ENCODE peak calls at places on chromosomes 2 and 18, in ten cellular contexts. One of them, this sample, is unnamed.

GRCh38 chr2:206083602-206084467 is 2.1 kb downstream of the INO80D start:
- DNase-seq in endothelial cell: peak
- DNase-seq in psoas muscle: no peak
- DNase-seq in GM23338: peak
- DNase-seq in GM12865: peak
- DNase-seq in foreskin fibroblast: no peak
- DNase-seq in AG09319: no peak
- DNase-seq in nephron progenitor cell: peak
- DNase-seq in fibroblast of the aortic adventitia: peak
- DNase-seq in uterus: no peak
- DNase-seq in this sample: no peak

GRCh38 chr18:48445540-48445939 is 36.4 kb upstream of the ZBTB7C start:
- DNase-seq in endothelial cell: peak
- DNase-seq in psoas muscle: peak
- DNase-seq in GM23338: peak
- DNase-seq in GM12865: peak
- DNase-seq in foreskin fibroblast: peak
- DNase-seq in AG09319: peak
- DNase-seq in nephron progenitor cell: peak
- DNase-seq in fibroblast of the aortic adventitia: peak
- DNase-seq in uterus: peak
- DNase-seq in this sample: peak

GRCh38 chr2:15656090-15656489 is 64.4 kb downstream of the DDX1 start:
- DNase-seq in endothelial cell: no peak
- DNase-seq in psoas muscle: no peak
- DNase-seq in GM23338: no peak
- DNase-seq in GM12865: no peak
- DNase-seq in foreskin fibroblast: no peak
- DNase-seq in AG09319: no peak
- DNase-seq in nephron progenitor cell: no peak
- DNase-seq in fibroblast of the aortic adventitia: no peak
- DNase-seq in uterus: no peak
- DNase-seq in this sample: no peak

GRCh38 chr2:234795272-234795920 is 156.4 kb upstream of the SH3BP4 start:
- DNase-seq in endothelial cell: no peak
- DNase-seq in psoas muscle: no peak
- DNase-seq in GM23338: no peak
- DNase-seq in GM12865: no peak
- DNase-seq in foreskin fibroblast: no peak
- DNase-seq in AG09319: no peak
- DNase-seq in nephron progenitor cell: no peak
- DNase-seq in fibroblast of the aortic adventitia: no peak
- DNase-seq in uterus: no peak
- DNase-seq in this sample: no peak

GRCh38 chr2:216985658-216986141 is 125.8 kb upstream of the TNP1 start:
- DNase-seq in endothelial cell: no peak
- DNase-seq in psoas muscle: no peak
- DNase-seq in GM23338: peak
- DNase-seq in GM12865: no peak
- DNase-seq in foreskin fibroblast: no peak
- DNase-seq in AG09319: no peak
- DNase-seq in nephron progenitor cell: peak
- DNase-seq in fibroblast of the aortic adventitia: no peak
- DNase-seq in uterus: no peak
- DNase-seq in this sample: no peak

GRCh38 chr18:34709631-34710429 is at the start of gene DTNA:
- DNase-seq in endothelial cell: no peak
- DNase-seq in psoas muscle: no peak
- DNase-seq in GM23338: peak
- DNase-seq in GM12865: peak
- DNase-seq in foreskin fibroblast: peak
- DNase-seq in AG09319: peak
- DNase-seq in nephron progenitor cell: no peak
- DNase-seq in fibroblast of the aortic adventitia: peak
- DNase-seq in uterus: no peak
- DNase-seq in this sample: no peak

GRCh38 chr2:235647836-235648235 is 154.0 kb downstream of the AGAP1 start:
- DNase-seq in endothelial cell: no peak
- DNase-seq in psoas muscle: no peak
- DNase-seq in GM23338: no peak
- DNase-seq in GM12865: no peak
- DNase-seq in foreskin fibroblast: no peak
- DNase-seq in AG09319: no peak
- DNase-seq in nephron progenitor cell: no peak
- DNase-seq in fibroblast of the aortic adventitia: no peak
- DNase-seq in uterus: no peak
- DNase-seq in this sample: no peak

GRCh38 chr2:7014201-7014640 is 97.0 kb downstream of the RNF144A start:
- DNase-seq in endothelial cell: peak
- DNase-seq in psoas muscle: no peak
- DNase-seq in GM23338: peak
- DNase-seq in GM12865: peak
- DNase-seq in foreskin fibroblast: no peak
- DNase-seq in AG09319: no peak
- DNase-seq in nephron progenitor cell: no peak
- DNase-seq in fibroblast of the aortic adventitia: peak
- DNase-seq in uterus: no peak
- DNase-seq in this sample: no peak

GRCh38 chr18:73528066-73528465 is 619.6 kb downstream of the FBXO15 start:
- DNase-seq in endothelial cell: no peak
- DNase-seq in psoas muscle: no peak
- DNase-seq in GM23338: no peak
- DNase-seq in GM12865: no peak
- DNase-seq in foreskin fibroblast: no peak
- DNase-seq in AG09319: no peak
- DNase-seq in nephron progenitor cell: no peak
- DNase-seq in fibroblast of the aortic adventitia: no peak
- DNase-seq in uterus: no peak
- DNase-seq in this sample: no peak

GRCh38 chr2:240626531-240627300 is 1.4 kb downstream of the GPR35 start:
- DNase-seq in endothelial cell: no peak
- DNase-seq in psoas muscle: peak
- DNase-seq in GM23338: no peak
- DNase-seq in GM12865: peak
- DNase-seq in foreskin fibroblast: no peak
- DNase-seq in AG09319: no peak
- DNase-seq in nephron progenitor cell: no peak
- DNase-seq in fibroblast of the aortic adventitia: no peak
- DNase-seq in uterus: no peak
- DNase-seq in this sample: no peak

GRCh38 chr2:118237451-118237850 is 149.2 kb downstream of the INSIG2 start:
- DNase-seq in endothelial cell: no peak
- DNase-seq in psoas muscle: no peak
- DNase-seq in GM23338: peak
- DNase-seq in GM12865: no peak
- DNase-seq in foreskin fibroblast: no peak
- DNase-seq in AG09319: no peak
- DNase-seq in nephron progenitor cell: no peak
- DNase-seq in fibroblast of the aortic adventitia: no peak
- DNase-seq in uterus: no peak
- DNase-seq in this sample: no peak
- TF ChIP-seq CTCF in endothelial cell: no peak
- TF ChIP-seq CTCF in psoas muscle: no peak
- TF ChIP-seq CTCF in GM23338: peak
- TF ChIP-seq CTCF in GM12865: no peak
- TF ChIP-seq CTCF in foreskin fibroblast: no peak
- TF ChIP-seq CTCF in AG09319: no peak
- TF ChIP-seq CTCF in nephron progenitor cell: no peak
- TF ChIP-seq CTCF in fibroblast of the aortic adventitia: no peak
- TF ChIP-seq CTCF in uterus: no peak
- TF ChIP-seq CTCF in this sample: no peak

GRCh38 chr2:63484901-63485300 is 103.4 kb downstream of the WDPCP start:
- DNase-seq in endothelial cell: no peak
- DNase-seq in psoas muscle: no peak
- DNase-seq in GM23338: no peak
- DNase-seq in GM12865: no peak
- DNase-seq in foreskin fibroblast: no peak
- DNase-seq in AG09319: no peak
- DNase-seq in nephron progenitor cell: no peak
- DNase-seq in fibroblast of the aortic adventitia: no peak
- DNase-seq in uterus: no peak
- DNase-seq in this sample: no peak

GRCh38 chr2:63494100-63494499 is 94.2 kb downstream of the WDPCP start:
- DNase-seq in endothelial cell: no peak
- DNase-seq in psoas muscle: no peak
- DNase-seq in GM23338: no peak
- DNase-seq in GM12865: no peak
- DNase-seq in foreskin fibroblast: no peak
- DNase-seq in AG09319: no peak
- DNase-seq in nephron progenitor cell: no peak
- DNase-seq in fibroblast of the aortic adventitia: no peak
- DNase-seq in uterus: no peak
- DNase-seq in this sample: no peak

GRCh38 chr2:63484481-63484880 is 103.8 kb downstream of the WDPCP start:
- DNase-seq in endothelial cell: no peak
- DNase-seq in psoas muscle: no peak
- DNase-seq in GM23338: no peak
- DNase-seq in GM12865: no peak
- DNase-seq in foreskin fibroblast: no peak
- DNase-seq in AG09319: no peak
- DNase-seq in nephron progenitor cell: no peak
- DNase-seq in fibroblast of the aortic adventitia: no peak
- DNase-seq in uterus: no peak
- DNase-seq in this sample: no peak

GRCh38 chr2:63486861-63487290 is 101.4 kb downstream of the WDPCP start:
- DNase-seq in endothelial cell: no peak
- DNase-seq in psoas muscle: no peak
- DNase-seq in GM23338: peak
- DNase-seq in GM12865: peak
- DNase-seq in foreskin fibroblast: no peak
- DNase-seq in AG09319: no peak
- DNase-seq in nephron progenitor cell: no peak
- DNase-seq in fibroblast of the aortic adventitia: no peak
- DNase-seq in uterus: no peak
- DNase-seq in this sample: no peak

GRCh38 chr2:63488118-63488713 is 100.1 kb downstream of the WDPCP start:
- DNase-seq in endothelial cell: peak
- DNase-seq in psoas muscle: no peak
- DNase-seq in GM23338: peak
- DNase-seq in GM12865: peak
- DNase-seq in foreskin fibroblast: peak
- DNase-seq in AG09319: peak
- DNase-seq in nephron progenitor cell: peak
- DNase-seq in fibroblast of the aortic adventitia: peak
- DNase-seq in uterus: no peak
- DNase-seq in this sample: no peak
- TF ChIP-seq CTCF in endothelial cell: peak
- TF ChIP-seq CTCF in psoas muscle: peak
- TF ChIP-seq CTCF in GM23338: peak
- TF ChIP-seq CTCF in GM12865: peak
- TF ChIP-seq CTCF in foreskin fibroblast: peak
- TF ChIP-seq CTCF in AG09319: peak
- TF ChIP-seq CTCF in nephron progenitor cell: peak
- TF ChIP-seq CTCF in fibroblast of the aortic adventitia: peak
- TF ChIP-seq CTCF in uterus: peak
- TF ChIP-seq CTCF in this sample: peak

GRCh38 chr2:138485019-138485418 is 16.6 kb upstream of the SPOPL start:
- DNase-seq in endothelial cell: no peak
- DNase-seq in psoas muscle: no peak
- DNase-seq in GM23338: no peak
- DNase-seq in GM12865: no peak
- DNase-seq in foreskin fibroblast: no peak
- DNase-seq in AG09319: no peak
- DNase-seq in nephron progenitor cell: no peak
- DNase-seq in fibroblast of the aortic adventitia: no peak
- DNase-seq in uterus: no peak
- DNase-seq in this sample: no peak

GRCh38 chr2:138491495-138491862 is 10.1 kb upstream of the SPOPL start:
- DNase-seq in endothelial cell: no peak
- DNase-seq in psoas muscle: no peak
- DNase-seq in GM23338: no peak
- DNase-seq in GM12865: no peak
- DNase-seq in foreskin fibroblast: no peak
- DNase-seq in AG09319: no peak
- DNase-seq in nephron progenitor cell: no peak
- DNase-seq in fibroblast of the aortic adventitia: no peak
- DNase-seq in uterus: no peak
- DNase-seq in this sample: no peak

GRCh38 chr2:138492160-138492559 is 9.4 kb upstream of the SPOPL start:
- DNase-seq in endothelial cell: no peak
- DNase-seq in psoas muscle: no peak
- DNase-seq in GM23338: no peak
- DNase-seq in GM12865: no peak
- DNase-seq in foreskin fibroblast: no peak
- DNase-seq in AG09319: no peak
- DNase-seq in nephron progenitor cell: no peak
- DNase-seq in fibroblast of the aortic adventitia: no peak
- DNase-seq in uterus: no peak
- DNase-seq in this sample: no peak

GRCh38 chr2:138490673-138491494 is 10.7 kb upstream of the SPOPL start:
- DNase-seq in endothelial cell: no peak
- DNase-seq in psoas muscle: no peak
- DNase-seq in GM23338: no peak
- DNase-seq in GM12865: no peak
- DNase-seq in foreskin fibroblast: no peak
- DNase-seq in AG09319: no peak
- DNase-seq in nephron progenitor cell: no peak
- DNase-seq in fibroblast of the aortic adventitia: no peak
- DNase-seq in uterus: no peak
- DNase-seq in this sample: no peak

DNA sequence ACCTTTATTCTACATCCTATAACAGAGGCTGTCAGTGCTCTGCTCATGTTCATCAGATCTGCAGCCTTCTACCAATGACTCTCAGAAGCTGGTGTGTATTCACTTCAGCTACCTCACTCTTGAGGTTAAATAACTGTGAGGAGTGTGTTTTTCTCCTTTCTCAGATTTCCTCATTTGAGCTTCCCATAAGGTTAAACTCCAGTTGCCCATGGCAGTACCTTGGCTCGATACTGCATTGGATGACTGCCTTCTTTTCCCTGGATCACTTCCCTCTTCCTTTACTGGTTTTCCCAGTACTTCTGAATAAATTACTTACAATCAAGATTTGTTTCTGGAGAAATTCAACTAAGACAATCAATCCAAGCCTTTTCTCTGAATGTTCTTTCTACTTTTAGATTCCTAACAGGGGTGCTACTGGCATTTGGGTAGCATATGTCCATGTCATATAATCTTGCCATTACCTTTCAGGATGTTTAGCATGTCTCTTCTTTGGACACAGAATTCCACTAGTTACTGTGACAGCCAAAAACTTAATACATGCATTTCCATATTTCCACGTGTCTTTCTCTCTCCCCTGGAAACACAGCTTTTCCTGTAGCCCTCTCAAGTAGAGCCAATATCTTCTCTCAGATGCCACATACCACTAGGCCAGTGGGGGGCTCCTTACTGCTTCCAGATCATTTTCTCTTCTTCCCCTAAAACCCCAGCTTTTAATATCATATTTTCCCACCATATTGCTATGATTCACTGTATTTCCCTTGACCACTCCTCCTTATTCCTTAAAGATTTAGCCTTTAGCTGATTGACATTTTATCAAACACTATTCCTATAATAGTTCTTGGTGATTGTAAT is 15.0 kb upstream of the SPOPL start:
- DNase-seq in endothelial cell: no peak
- DNase-seq in psoas muscle: no peak
- DNase-seq in GM23338: peak
- DNase-seq in GM12865: no peak
- DNase-seq in foreskin fibroblast: no peak
- DNase-seq in AG09319: no peak
- DNase-seq in nephron progenitor cell: no peak
- DNase-seq in fibroblast of the aortic adventitia: peak
- DNase-seq in uterus: no peak
- DNase-seq in this sample: no peak
- TF ChIP-seq CTCF in endothelial cell: no peak
- TF ChIP-seq CTCF in psoas muscle: no peak
- TF ChIP-seq CTCF in GM23338: peak
- TF ChIP-seq CTCF in GM12865: no peak
- TF ChIP-seq CTCF in foreskin fibroblast: no peak
- TF ChIP-seq CTCF in AG09319: no peak
- TF ChIP-seq CTCF in nephron progenitor cell: no peak
- TF ChIP-seq CTCF in fibroblast of the aortic adventitia: no peak
- TF ChIP-seq CTCF in uterus: no peak
- TF ChIP-seq CTCF in this sample: peak

GRCh38 chr2:160278889-160279196 is 78.8 kb upstream of the ITGB6 start:
- DNase-seq in endothelial cell: peak
- DNase-seq in psoas muscle: no peak
- DNase-seq in GM23338: peak
- DNase-seq in GM12865: no peak
- DNase-seq in foreskin fibroblast: no peak
- DNase-seq in AG09319: no peak
- DNase-seq in nephron progenitor cell: no peak
- DNase-seq in fibroblast of the aortic adventitia: peak
- DNase-seq in uterus: no peak
- DNase-seq in this sample: no peak
- TF ChIP-seq CTCF in endothelial cell: peak
- TF ChIP-seq CTCF in psoas muscle: peak
- TF ChIP-seq CTCF in GM23338: peak
- TF ChIP-seq CTCF in GM12865: no peak
- TF ChIP-seq CTCF in foreskin fibroblast: peak
- TF ChIP-seq CTCF in AG09319: peak
- TF ChIP-seq CTCF in nephron progenitor cell: peak
- TF ChIP-seq CTCF in fibroblast of the aortic adventitia: peak
- TF ChIP-seq CTCF in uterus: peak
- TF ChIP-seq CTCF in this sample: peak